ENCODE peak calls at places on chromosomes 3 and 15, in seven cellular contexts. R, D, K, Y, O, A and J are unnamed samples.

GRCh38 chr3:45479627-45480026 is 91.3 kb downstream of the LARS2 start:
- DNase-seq in R (peak), D (no peak), Y (peak), A (peak), K (no peak), O (peak), J (no peak)

GRCh38 chr3:139476348-139476747 is at the start of gene RBP2:
- DNase-seq in A (no peak), D (no peak), R (no peak), Y (no peak), O (no peak), K (no peak), J (no peak)

GRCh38 chr3:183313331-183313730 is 60.3 kb downstream of the B3GNT5 start:
- DNase-seq in R (no peak), A (no peak), K (no peak), Y (no peak), D (no peak), O (no peak), J (no peak)

GRCh38 chr15:73956276-73957086 is 30.2 kb downstream of the LOXL1 start:
- DNase-seq in Y (peak), A (peak), D (no peak), O (no peak), K (no peak), R (no peak), J (no peak)

GRCh38 chr15:50970524-50970923 is 62.0 kb downstream of the AP4E1 start:
- DNase-seq in D (no peak), K (no peak), O (no peak), R (no peak), Y (no peak), A (no peak), J (no peak)

GRCh38 chr3:169232863-169233262 is 430.6 kb downstream of the MECOM start:
- DNase-seq in K (no peak), R (no peak), D (no peak), A (peak), Y (peak), O (peak), J (no peak)

GRCh38 chr3:20405731-20406130 is 219.7 kb upstream of the SGO1 start:
- DNase-seq in Y (no peak), D (no peak), A (peak), K (no peak), R (peak), O (no peak), J (no peak)

GRCh38 chr15:31497838-31498237 is 171.2 kb downstream of the KLF13 start:
- DNase-seq in K (peak), O (no peak), A (no peak), D (no peak), Y (no peak), R (no peak), J (no peak)

GRCh38 chr3:28850186-28850585 is 430.7 kb upstream of the RBMS3 start:
- DNase-seq in K (no peak), D (no peak), A (no peak), R (peak), O (peak), Y (no peak), J (no peak)

GRCh38 chr3:124316034-124316287 is 324.0 kb upstream of the ROPN1 start:
- DNase-seq in Y (no peak), R (no peak), A (no peak), O (no peak), K (no peak), D (no peak), J (no peak)
- H3K4ac ChIP-seq in Y (no peak), R (no peak), A (no peak), O (no peak), K (no peak), D (no peak), J (no peak)

GRCh38 chr3:178382388-178383061 is 153.7 kb upstream of the KCNMB2 start:
- DNase-seq in A (peak), K (no peak), Y (peak), O (no peak), R (peak), D (no peak), J (no peak)
- H3K4me2 ChIP-seq in A (no peak), K (no peak), Y (peak), O (no peak), R (no peak), D (no peak), J (no peak)

GRCh38 chr3:115141018-115141757 is 5.9 kb downstream of the ZBTB20 start:
- DNase-seq in R (no peak), K (no peak), O (no peak), D (no peak), A (no peak), Y (no peak), J (no peak)
- H3K4ac ChIP-seq in R (no peak), K (no peak), O (no peak), D (no peak), A (no peak), Y (no peak), J (no peak)

DNA sequence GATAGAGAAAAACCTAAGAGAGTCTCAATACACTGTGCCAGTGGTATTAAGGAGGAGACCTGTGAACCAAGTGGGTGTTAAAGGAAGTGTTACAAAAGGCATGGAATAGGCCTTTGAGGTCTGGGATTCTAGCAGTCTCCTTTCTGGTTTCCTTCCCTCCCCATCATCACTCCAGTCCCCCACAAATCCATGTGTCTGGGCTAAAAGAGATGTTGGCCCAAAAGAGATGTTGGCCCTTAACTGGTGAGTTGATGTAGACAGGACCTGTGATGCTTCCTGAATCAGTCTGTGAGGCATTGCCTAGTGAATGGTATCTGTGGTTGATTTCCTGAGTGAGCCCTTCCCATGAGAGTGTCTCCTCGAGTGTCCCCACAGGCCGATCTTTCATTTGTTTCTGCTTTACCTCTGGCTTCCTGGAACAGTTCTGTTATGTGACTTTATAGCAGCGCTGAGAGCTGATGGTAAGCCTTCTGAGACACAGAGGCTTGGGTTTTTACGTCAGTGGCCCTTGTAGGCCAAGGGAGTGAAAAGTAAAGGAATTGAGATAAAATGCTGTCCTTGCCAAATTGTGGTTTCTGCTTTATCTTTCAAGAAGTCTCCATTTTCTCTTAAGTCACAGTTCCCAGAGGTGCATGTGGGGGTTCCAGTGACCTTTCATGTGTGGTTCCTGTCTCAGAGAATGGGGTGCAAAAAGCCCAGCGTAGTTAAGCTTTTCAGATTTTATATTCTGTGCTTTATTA is 87.8 kb downstream of the KLHL25 start:
- DNase-seq in Y (peak), K (no peak), O (peak), A (peak), D (no peak), R (peak), J (no peak)
- H3K4me2 ChIP-seq in Y (peak), K (no peak), O (no peak), A (peak), D (no peak), R (no peak), J (no peak)

GRCh38 chr3:129718201-129718600 is 111.7 kb upstream of the PLXND1 start:
- DNase-seq in O (no peak), R (peak), D (no peak), A (no peak), Y (no peak), K (no peak), J (no peak)

GRCh38 chr3:129722527-129722926 is 116.1 kb upstream of the PLXND1 start:
- DNase-seq in R (no peak), A (no peak), O (no peak), K (no peak), D (no peak), Y (no peak), J (no peak)

GRCh38 chr3:129727707-129728106 is 121.2 kb upstream of the PLXND1 start:
- DNase-seq in D (no peak), A (peak), R (no peak), Y (peak), O (peak), K (no peak), J (no peak)

GRCh38 chr3:129723558-129724324 is 117.3 kb upstream of the PLXND1 start:
- DNase-seq in O (peak), R (peak), Y (peak), K (no peak), A (peak), D (no peak), J (no peak)
- H3K4ac ChIP-seq in O (no peak), R (peak), Y (peak), K (no peak), A (no peak), D (no peak), J (no peak)